ENCODE peak calls at places on chromosomes 12 and 14, in eight cellular contexts. V is activated T-cell treated with anti-CD3 and anti-CD28 coated beads for 1 hour, D is AG20443, G is EL, Q is Right ventricle myocardium superior, N is Calu3, A is cortex of kidney, B is hypothalamus. T is an unnamed sample.

GRCh38 chr12:124768462-124769165 is 95.0 kb downstream of the SCARB1 start:
- DNase-seq in V (no peak), A (no peak), Q (no peak), G (peak; percentile 62), B (no peak), N (no peak), D (no peak), T (no peak)

GRCh38 chr14:39264558-39264957 is 30.8 kb downstream of the MIA2 start:
- DNase-seq in B (no peak), G (no peak), A (no peak), N (no peak), Q (no peak), D (no peak), V (no peak), T (no peak)

GRCh38 chr14:71021347-71022014 is 114.2 kb downstream of the PCNX1 start:
- DNase-seq in G (peak; percentile 87), D (peak; percentile 19), Q (no peak), N (no peak), B (no peak), V (no peak), A (no peak), T (peak; percentile 8)

GRCh38 chr12:14873440-14874185 is 12.0 kb downstream of the MGP start:
- DNase-seq in N (no peak), G (no peak), D (no peak), A (no peak), Q (no peak), V (no peak), B (no peak), T (no peak)

GRCh38 chr14:35406811-35407630 is 2.5 kb upstream of the NFKBIA start:
- DNase-seq in N (no peak), Q (no peak), D (peak; percentile 72), G (peak; percentile 70), A (no peak), B (no peak), V (no peak), T (peak; percentile 56)

GRCh38 chr12:92574046-92574783 is 128.6 kb upstream of the PLEKHG7 start:
- DNase-seq in A (no peak), D (peak; percentile 11), B (no peak), V (no peak), Q (no peak), N (peak; percentile 41), G (peak; percentile 34), T (peak; percentile 27)

GRCh38 chr14:41549821-41550597 is 56.7 kb upstream of the LRFN5 start:
- DNase-seq in G (no peak), V (no peak), B (no peak), D (no peak), Q (no peak), N (no peak), A (no peak), T (no peak)

GRCh38 chr12:27732281-27732680 is 21.6 kb downstream of the MRPS35 start:
- DNase-seq in D (peak; percentile 16), G (peak; percentile 6), Q (no peak), A (no peak), B (no peak), N (peak; percentile 31), V (no peak), T (no peak)

GRCh38 chr12:46752396-46752795 is 73.4 kb downstream of the SLC38A4 start:
- DNase-seq in D (no peak), N (no peak), V (no peak), Q (no peak), B (no peak), G (no peak), A (no peak), T (no peak)

GRCh38 chr12:2854669-2855453 is 2.0 kb downstream of the TEX52 start:
- DNase-seq in A (no peak), Q (no peak), D (no peak), B (no peak), V (no peak), G (no peak), N (no peak), T (no peak)

T was measured in HCT116.